ENCODE peak calls at places on chromosomes 13 and 19, in ten cellular contexts. C is iPS-NIHi11; Q is DMS153; A is activated naive CD4-positive, alpha-beta T cell; M is putamen; K is fibroblast of mammary gland; T is NCI-H446 treated with DMSO at 0.1 percent for 48 hours; W is brain microvascular endothelial cell; L is neural progenitor cell; E is GM04503. R is an unnamed sample.

GRCh38 chr19:5491565-5491964 is 36.3 kb downstream of the ZNRF4 start:
- DNase-seq in T (no peak), C (no peak), Q (no peak), E (no peak), A (no peak), K (no peak), W (no peak), M (no peak), L (no peak), R (no peak)

GRCh38 chr13:45143346-45143751 is 23.0 kb downstream of the GTF2F2 start:
- DNase-seq in C (no peak), M (peak), W (no peak), K (peak), E (no peak), L (no peak), A (no peak), T (no peak), Q (no peak), R (peak)

GRCh38 chr13:30121244-30121643 is 186.1 kb downstream of the KATNAL1 start:
- DNase-seq in K (no peak), Q (no peak), T (no peak), A (no peak), E (no peak), L (no peak), M (no peak), C (no peak), W (no peak), R (no peak)

GRCh38 chr13:107832521-107833095 is 382.7 kb downstream of the LIG4 start:
- DNase-seq in C (no peak), K (no peak), E (no peak), M (no peak), L (peak), A (no peak), W (no peak), T (no peak), Q (no peak), R (no peak)

GRCh38 chr13:50448535-50448981 is 394.9 kb downstream of the DLEU7 start:
- DNase-seq in E (no peak), Q (peak), A (no peak), C (no peak), K (no peak), W (no peak), T (peak), M (no peak), L (no peak), R (no peak)

GRCh38 chr13:74288361-74288911 is 154.2 kb upstream of the KLF12 start:
- DNase-seq in K (no peak), A (peak), C (peak), W (no peak), L (peak), M (peak), E (no peak), T (no peak), Q (peak), R (peak)

GRCh38 chr19:17327654-17328516 is 6.8 kb downstream of the ANO8 start:
- DNase-seq in T (no peak), W (no peak), M (no peak), C (peak), L (peak), Q (peak), K (no peak), A (peak), E (no peak), R (no peak)

GRCh38 chr13:112956516-112957294 is 12.3 kb upstream of the MCF2L start:
- DNase-seq in Q (no peak), E (no peak), W (no peak), L (peak), T (no peak), C (peak), K (no peak), M (no peak), A (no peak), R (no peak)

GRCh38 chr13:40564342-40564997 is 102.0 kb downstream of the FOXO1 start:
- DNase-seq in E (no peak), T (no peak), L (no peak), W (no peak), Q (no peak), C (no peak), M (no peak), K (no peak), A (no peak), R (no peak)

GRCh38 chr19:19171821-19172532 is 1.9 kb upstream of the MEF2B start:
- DNase-seq in C (peak), T (no peak), E (no peak), W (peak), Q (no peak), A (no peak), L (no peak), K (peak), M (no peak), R (no peak)

GRCh38 chr13:41645313-41645712 is 188.0 kb downstream of the RGCC start:
- DNase-seq in C (no peak), E (peak), A (no peak), W (peak), L (no peak), M (no peak), Q (no peak), T (no peak), K (peak), R (no peak)

GRCh38 chr19:40585241-40585640 is 8.6 kb downstream of the SHKBP1 start:
- DNase-seq in L (no peak), C (no peak), T (no peak), M (no peak), Q (no peak), K (no peak), A (no peak), E (no peak), W (no peak), R (no peak)

GRCh38 chr19:42455621-42456081 is 12.9 kb upstream of the CXCL17 start:
- DNase-seq in Q (no peak), L (no peak), A (no peak), E (no peak), K (no peak), C (no peak), M (no peak), T (no peak), W (no peak), R (no peak)

GRCh38 chr19:14400913-14401312 is 18.2 kb downstream of the DDX39A start:
- DNase-seq in C (no peak), E (no peak), L (no peak), T (no peak), Q (no peak), A (no peak), K (peak), M (no peak), W (peak), R (no peak)

GRCh38 chr13:30463820-30464495 is 1.8 kb downstream of the HMGB1 start:
- DNase-seq in T (no peak), E (peak), M (peak), C (no peak), A (peak), W (peak), L (no peak), Q (peak), K (peak), R (peak)

GRCh38 chr13:31012285-31013024 is 80.0 kb downstream of the TEX26 start:
- DNase-seq in L (peak), W (peak), T (no peak), Q (no peak), M (no peak), E (no peak), C (peak), A (no peak), K (peak), R (no peak)